ENCODE peak calls at places on chromosomes 1 and 21, in seven cellular contexts. X is IMR-90; F is tibial nerve; J is CD8-positive, alpha-beta T cell; L is thoracic aorta; Q is endothelial cell of umbilical vein; Z is osteocyte. W is an unnamed sample.

GRCh38 chr1:112828716-112829115 is 113.6 kb upstream of the PPM1J start:
- DNase-seq in X (no peak), F (no peak), J (no peak), L (no peak), Q (no peak), Z (no peak), W (no peak)

GRCh38 chr1:218284377-218284916 is 646 bp upstream of the RRP15 start:
- DNase-seq in X (no peak), F (peak), J (no peak), L (no peak), Q (no peak), Z (no peak), W (peak)

GRCh38 chr1:200302893-200303250 is 107.0 kb downstream of the ZNF281 start:
- DNase-seq in X (no peak), F (no peak), J (no peak), L (no peak), Q (peak), Z (no peak), W (peak)

GRCh38 chr1:247210062-247210385 is 38.2 kb upstream of the ZNF124 start:
- DNase-seq in X (peak), F (no peak), J (no peak), L (no peak), Q (no peak), Z (no peak), W (no peak)

GRCh38 chr1:246647113-246647512 is 77.1 kb upstream of the SCCPDH start:
- DNase-seq in X (peak), F (peak), J (no peak), L (no peak), Q (no peak), Z (no peak), W (peak)

GRCh38 chr1:152252157-152252556 is 28.2 kb upstream of the HRNR start:
- DNase-seq in X (no peak), F (no peak), J (no peak), L (no peak), Q (no peak), Z (no peak), W (no peak)

GRCh38 chr1:193971595-193971994 is 785.2 kb upstream of the B3GALT2 start:
- DNase-seq in X (peak), F (no peak), J (no peak), L (no peak), Q (peak), Z (no peak), W (no peak)

GRCh38 chr1:209607795-209608178 is 24.3 kb downstream of the CAMK1G start:
- DNase-seq in X (no peak), F (no peak), J (no peak), L (no peak), Q (no peak), Z (no peak), W (no peak)

GRCh38 chr21:44761011-44761729 is 40.5 kb downstream of the UBE2G2 start:
- DNase-seq in X (no peak), F (no peak), J (no peak), L (no peak), Q (no peak), Z (peak), W (peak)

GRCh38 chr21:46111193-46111571 is 13.3 kb downstream of the COL6A2 start:
- DNase-seq in X (no peak), F (no peak), J (peak), L (no peak), Q (no peak), Z (peak), W (no peak)

GRCh38 chr1:52636701-52637695 is 4.0 kb downstream of the SHISAL2A start:
- DNase-seq in X (no peak), F (no peak), J (peak), L (no peak), Q (no peak), Z (no peak), W (no peak)

GRCh38 chr1:31936966-31937299 is 1.2 kb downstream of the PTP4A2 start:
- DNase-seq in X (no peak), F (no peak), J (no peak), L (no peak), Q (peak), Z (no peak), W (no peak)

GRCh38 chr1:245893025-245893424 is 614.1 kb downstream of the SMYD3 start:
- DNase-seq in X (no peak), F (no peak), J (no peak), L (no peak), Q (no peak), Z (no peak), W (no peak)

GRCh38 chr1:51990478-51990965 is at the start of gene RAB3B:
- DNase-seq in X (peak), F (no peak), J (peak), L (no peak), Q (peak), Z (peak), W (peak)

GRCh38 chr1:107940178-107940577 is 24.8 kb downstream of the VAV3 start:
- DNase-seq in X (no peak), F (no peak), J (no peak), L (no peak), Q (no peak), Z (no peak), W (no peak)

GRCh38 chr1:56123421-56123820 is 455.9 kb downstream of the PLPP3 start:
- DNase-seq in X (peak), F (no peak), J (no peak), L (no peak), Q (no peak), Z (no peak), W (no peak)

GRCh38 chr1:116879478-116880133 is 30.1 kb upstream of the PTGFRN start:
- DNase-seq in X (no peak), F (no peak), J (no peak), L (no peak), Q (no peak), Z (no peak), W (no peak)

GRCh38 chr1:181577475-181577874 is 94.2 kb downstream of the CACNA1E start:
- DNase-seq in X (no peak), F (no peak), J (no peak), L (no peak), Q (no peak), Z (no peak), W (no peak)

GRCh38 chr1:196160066-196160795 is 448.0 kb downstream of the KCNT2 start:
- DNase-seq in X (peak), F (no peak), J (no peak), L (no peak), Q (no peak), Z (no peak), W (no peak)

GRCh38 chr1:227891223-227891954 is 56.3 kb downstream of the WNT9A start:
- DNase-seq in X (no peak), F (no peak), J (no peak), L (no peak), Q (no peak), Z (peak), W (peak)

GRCh38 chr1:243459059-243459458 is 203.2 kb downstream of the SDCCAG8 start:
- DNase-seq in X (no peak), F (no peak), J (no peak), L (no peak), Q (peak), Z (no peak), W (no peak)

GRCh38 chr1:156499194-156499702 is 1.3 kb downstream of the MEF2D start:
- DNase-seq in X (no peak), F (no peak), J (no peak), L (no peak), Q (no peak), Z (no peak), W (no peak)

GRCh38 chr1:155287987-155288543 is 10.8 kb downstream of the HCN3 start:
- DNase-seq in X (no peak), F (no peak), J (no peak), L (no peak), Q (no peak), Z (no peak), W (no peak)

GRCh38 chr1:48177257-48177656 is 45.3 kb upstream of the SLC5A9 start:
- DNase-seq in X (no peak), F (no peak), J (no peak), L (no peak), Q (peak), Z (no peak), W (no peak)

GRCh38 chr1:32612189-32612881 is 38.0 kb downstream of the ZBTB8OS start:
- DNase-seq in X (peak), F (peak), J (peak), L (peak), Q (peak), Z (peak), W (peak)

GRCh38 chr21:42337830-42338729 is 12.7 kb downstream of the TFF2 start:
- DNase-seq in X (peak), F (peak), J (peak), L (no peak), Q (peak), Z (peak), W (peak)

GRCh38 chr1:48093147-48093546 is 96.0 kb upstream of the TRABD2B start:
- DNase-seq in X (no peak), F (no peak), J (no peak), L (no peak), Q (no peak), Z (no peak), W (no peak)

GRCh38 chr1:204154525-204155255 is 2.8 kb upstream of the ETNK2 start:
- DNase-seq in X (no peak), F (no peak), J (no peak), L (no peak), Q (no peak), Z (no peak), W (no peak)

GRCh38 chr1:58911841-58912553 is 128.2 kb upstream of the JUN start:
- DNase-seq in X (no peak), F (no peak), J (no peak), L (no peak), Q (peak), Z (peak), W (no peak)

GRCh38 chr1:176119549-176119948 is 87.5 kb downstream of the COP1 start:
- DNase-seq in X (peak), F (no peak), J (no peak), L (no peak), Q (peak), Z (no peak), W (no peak)

GRCh38 chr1:63877816-63878215 is 104.0 kb downstream of the ROR1 start:
- DNase-seq in X (peak), F (no peak), J (no peak), L (no peak), Q (no peak), Z (no peak), W (no peak)

GRCh38 chr1:211352985-211353515 is 26.4 kb downstream of the TRAF5 start:
- DNase-seq in X (no peak), F (no peak), J (peak), L (no peak), Q (no peak), Z (no peak), W (no peak)

GRCh38 chr1:204282801-204283200 is 69.0 kb upstream of the GOLT1A start:
- DNase-seq in X (no peak), F (no peak), J (no peak), L (no peak), Q (no peak), Z (no peak), W (no peak)

GRCh38 chr1:16612332-16613172 is 812 bp downstream of the NBPF1 start:
- DNase-seq in X (peak), F (peak), J (no peak), L (no peak), Q (peak), Z (peak), W (peak)

GRCh38 chr1:158285756-158286241 is 3.9 kb upstream of the CD1C start:
- DNase-seq in X (no peak), F (peak), J (no peak), L (peak), Q (peak), Z (no peak), W (no peak)

GRCh38 chr21:31875424-31876097 is 2.7 kb downstream of the HUNK start:
- DNase-seq in X (peak), F (no peak), J (no peak), L (no peak), Q (no peak), Z (no peak), W (no peak)

GRCh38 chr1:210250998-210251679 is 18.5 kb downstream of the SERTAD4 start:
- DNase-seq in X (no peak), F (peak), J (no peak), L (no peak), Q (peak), Z (peak), W (peak)

DNA sequence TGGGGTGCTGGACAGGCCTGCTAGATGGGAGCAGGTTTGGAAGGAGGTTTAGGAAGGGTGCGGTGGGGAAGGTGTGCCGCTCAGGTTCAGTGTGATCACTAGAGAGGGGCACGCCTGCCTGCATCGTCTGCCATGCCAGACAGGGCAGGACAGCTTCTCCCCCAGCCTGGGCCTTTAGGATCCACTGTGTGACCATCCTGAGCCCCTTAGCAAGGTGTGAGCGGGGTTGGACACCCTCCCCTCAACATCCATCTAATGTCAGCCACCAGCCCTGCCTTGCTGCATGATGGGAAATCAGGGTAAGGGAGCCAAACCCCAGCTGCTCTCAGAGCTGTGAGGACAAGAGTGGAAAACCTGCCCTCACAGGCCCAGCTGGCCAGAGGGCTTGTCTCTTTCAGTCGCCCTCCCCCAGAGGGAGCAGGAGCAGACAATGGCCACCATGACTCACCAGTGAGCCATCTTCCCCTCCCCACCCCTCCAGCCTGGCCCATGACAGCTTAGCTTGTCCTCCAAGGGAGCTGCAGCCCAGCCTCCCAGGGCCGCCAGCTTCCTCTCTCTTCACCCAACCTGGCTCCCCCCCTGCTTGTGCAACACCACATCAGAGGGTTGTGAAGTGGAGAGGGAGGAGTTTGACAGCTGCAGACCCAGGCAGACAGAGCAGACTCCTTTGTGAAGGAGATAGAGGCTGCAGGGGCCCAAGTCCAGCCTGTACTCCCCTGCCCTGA is 37.0 kb downstream of the NUAK2 start:
- DNase-seq in X (peak), F (peak), J (peak), L (peak), Q (peak), Z (peak), W (peak)
- TF ChIP-seq CTCF in X (peak), F (no peak), J (no peak), L (no peak), Q (peak), Z (no peak), W (no peak)

DNA sequence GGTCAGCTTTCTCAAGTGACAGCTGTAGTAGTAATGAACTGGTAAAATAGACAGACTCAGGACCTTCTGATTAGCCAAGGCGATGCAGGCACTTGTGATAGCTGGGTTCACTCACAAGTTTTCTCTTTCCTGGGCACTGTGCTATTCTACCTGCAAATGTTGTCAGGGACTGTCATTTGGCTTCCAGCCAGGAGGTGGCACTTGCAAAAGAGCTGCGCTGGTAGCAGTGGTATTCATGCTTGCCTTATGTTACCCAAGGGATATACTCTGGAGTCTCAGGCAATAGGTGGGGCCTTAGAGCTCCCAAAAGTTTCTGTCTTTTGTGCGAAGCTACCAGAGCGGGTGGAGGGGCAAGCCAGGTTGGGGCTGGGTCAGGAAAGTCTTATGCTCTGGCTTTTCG is 23.5 kb downstream of the IFI44 start:
- DNase-seq in X (no peak), F (no peak), J (no peak), L (no peak), Q (no peak), Z (no peak), W (no peak)
- TF ChIP-seq CTCF in X (no peak), F (no peak), J (no peak), L (no peak), Q (no peak), Z (no peak), W (peak)

GRCh38 chr21:34073032-34073748 is at the start of the genes MRPS6 and SLC5A3:
- DNase-seq in X (peak), F (peak), J (peak), L (peak), Q (peak), Z (peak), W (peak)
- TF ChIP-seq CTCF in X (peak), F (no peak), J (no peak), L (no peak), Q (no peak), Z (no peak), W (no peak)

GRCh38 chr1:7808253-7808844 is 24.3 kb downstream of the PER3 start:
- DNase-seq in X (peak), F (no peak), J (no peak), L (no peak), Q (peak), Z (no peak), W (no peak)
- TF ChIP-seq CTCF in X (peak), F (peak), J (peak), L (peak), Q (peak), Z (peak), W (peak)